ENCODE peak calls at places on chromosome 2, in ten cellular contexts. S is H1; C is OCI-M1; Q is NCI-H1105 treated with DMSO at 0.1 percent for 48 hours; M is right lobe of liver; I is HEK293T; F is activated naive CD4-positive, alpha-beta T cell treated with Interleukin-2 at 50 U/mL for 16 hours; X is cardiac fibroblast; J is RPMI8226; H is H9. R is an unnamed sample.

GRCh38 chr2:46888421-46888952 is 27.1 kb downstream of the MCFD2 start:
- DNase-seq in I (no peak), C (no peak), H (no peak), Q (no peak), J (no peak), F (no peak), S (no peak), M (peak), X (no peak), R (no peak)

GRCh38 chr2:240632291-240632670 is 7.0 kb downstream of the GPR35 start:
- DNase-seq in Q (no peak), J (no peak), H (peak), S (no peak), I (no peak), F (no peak), M (peak), X (no peak), C (no peak), R (no peak)

GRCh38 chr2:206452750-206453149 is 9.4 kb downstream of the ADAM23 start:
- DNase-seq in X (peak), S (no peak), H (no peak), M (no peak), F (no peak), Q (no peak), J (no peak), C (no peak), I (peak), R (peak)

GRCh38 chr2:27494944-27495554 is at the start of gene FNDC4:
- DNase-seq in I (peak), M (peak), S (peak), C (no peak), X (peak), J (no peak), F (peak), H (peak), Q (no peak), R (no peak)

GRCh38 chr2:138780451-138780880 is 276 bp upstream of the NXPH2 start:
- DNase-seq in X (peak), F (no peak), I (no peak), H (no peak), C (no peak), S (peak), J (no peak), Q (no peak), M (no peak), R (peak)

GRCh38 chr2:21657475-21657874 is 533.7 kb downstream of the TDRD15 start:
- DNase-seq in F (no peak), Q (no peak), H (no peak), J (no peak), I (no peak), M (no peak), C (no peak), S (no peak), X (no peak), R (no peak)

GRCh38 chr2:188695953-188696352 is 278.2 kb upstream of the COL3A1 start:
- DNase-seq in X (peak), F (no peak), J (no peak), M (no peak), H (no peak), Q (no peak), C (peak), I (no peak), S (no peak), R (peak)

GRCh38 chr2:218806346-218806978 is 24.5 kb downstream of the CYP27A1 start:
- DNase-seq in H (no peak), I (peak), S (no peak), M (no peak), J (no peak), F (no peak), X (peak), C (peak), Q (no peak), R (peak)

GRCh38 chr2:218822622-218823021 is 9.0 kb downstream of the PRKAG3 start:
- DNase-seq in X (no peak), I (no peak), C (no peak), F (no peak), J (no peak), S (no peak), H (no peak), Q (no peak), M (no peak), R (no peak)